ENCODE peak calls at places on chromosome 17, in five cellular contexts. J is lower leg skin, I is adrenal gland, S is right atrium auricular region, X is fibroblast of villous mesenchyme. Y is an unnamed sample.

GRCh38 chr17:41894791-41895331 is 23.9 kb downstream of the ACLY start:
- DNase-seq in J (no peak), I (no peak), S (peak), X (peak), Y (peak)

GRCh38 chr17:10754109-10754508 is 24.3 kb upstream of the TMEM220 start:
- DNase-seq in J (no peak), I (peak), S (no peak), X (peak), Y (no peak)

GRCh38 chr17:65101371-65101770 is 35.8 kb upstream of the RGS9 start:
- DNase-seq in J (no peak), I (no peak), S (no peak), X (no peak), Y (no peak)

GRCh38 chr17:66655861-66656260 is 179.1 kb upstream of the CACNG5 start:
- DNase-seq in J (no peak), I (no peak), S (no peak), X (peak), Y (no peak)

GRCh38 chr17:17141860-17142552 is 64.1 kb downstream of the PLD6 start:
- DNase-seq in J (no peak), I (peak), S (no peak), X (peak), Y (peak)

GRCh38 chr17:9900019-9900594 is 5.0 kb downstream of the RCVRN start:
- DNase-seq in J (no peak), I (no peak), S (no peak), X (peak), Y (no peak)

GRCh38 chr17:15490634-15491261 is 23.3 kb upstream of the CDRT4 start:
- DNase-seq in J (peak), I (peak), S (peak), X (peak), Y (peak)

GRCh38 chr17:1312261-1312870 is 32.9 kb downstream of the TRARG1 start:
- DNase-seq in J (no peak), I (no peak), S (no peak), X (no peak), Y (no peak)

GRCh38 chr17:31582151-31582907 is 190.9 kb downstream of the RAB11FIP4 start:
- DNase-seq in J (peak), I (peak), S (peak), X (peak), Y (no peak)

GRCh38 chr17:82065193-82065637 is 389 bp downstream of the DUS1L start:
- DNase-seq in J (no peak), I (no peak), S (no peak), X (peak), Y (no peak)

GRCh38 chr17:80274871-80275449 is 14.3 kb downstream of the RNF213 start:
- DNase-seq in J (no peak), I (no peak), S (no peak), X (no peak), Y (no peak)

GRCh38 chr17:80279895-80280294 is 19.2 kb downstream of the RNF213 start:
- DNase-seq in J (no peak), I (no peak), S (no peak), X (peak), Y (no peak)

GRCh38 chr17:80281516-80281915 is 20.9 kb downstream of the RNF213 start:
- DNase-seq in J (no peak), I (no peak), S (no peak), X (no peak), Y (no peak)

GRCh38 chr17:80274317-80274716 is 13.7 kb downstream of the RNF213 start:
- DNase-seq in J (no peak), I (no peak), S (no peak), X (no peak), Y (no peak)

DNA sequence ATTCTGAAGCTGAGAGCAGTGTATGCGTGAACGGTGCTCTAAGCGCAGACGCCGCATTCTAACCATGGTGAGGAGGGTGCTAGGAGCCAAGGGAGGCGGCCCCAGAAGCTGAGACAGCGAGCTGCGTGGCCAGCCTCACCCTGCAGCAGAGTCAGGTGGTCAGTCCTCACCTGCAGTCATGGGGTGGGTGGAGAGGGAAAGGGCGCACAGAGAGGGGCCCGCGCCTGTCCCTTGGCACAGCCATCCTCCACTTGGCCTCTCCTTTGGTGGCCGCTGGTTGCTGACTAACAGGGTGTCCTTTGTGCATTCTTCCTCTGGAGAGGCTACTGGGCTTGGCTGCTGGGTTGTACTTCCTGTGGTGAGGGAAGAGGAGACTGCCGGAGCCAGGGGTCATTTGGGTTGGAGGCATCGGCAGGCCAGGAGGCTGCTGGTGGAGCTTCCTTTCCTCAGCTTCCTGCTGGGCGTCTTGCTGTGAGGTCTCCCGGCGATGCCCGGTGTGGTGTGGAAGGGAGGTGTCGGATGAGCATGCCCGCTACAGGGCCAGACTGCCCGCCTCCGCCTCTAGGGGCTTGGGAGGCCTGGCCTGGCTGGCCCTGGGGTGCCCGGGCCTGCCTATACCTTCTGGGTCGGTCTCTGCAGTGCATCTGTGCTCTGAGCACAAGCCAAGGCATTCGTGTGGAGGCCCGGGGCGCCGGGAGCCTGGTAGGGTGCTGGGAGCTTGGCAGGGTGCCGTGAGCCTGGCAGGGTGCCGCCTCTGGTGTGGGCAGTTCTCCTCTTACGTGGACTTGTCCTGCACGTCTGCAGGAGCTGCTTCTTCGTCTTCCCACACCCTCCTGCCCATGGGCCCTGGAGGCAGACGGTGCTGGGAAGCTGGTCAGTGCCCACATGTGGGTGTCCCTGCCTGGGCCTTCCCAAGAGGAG is 17.4 kb downstream of the RNF213 start:
- DNase-seq in J (no peak), I (no peak), S (no peak), X (no peak), Y (no peak)
- H3K4me3 ChIP-seq in J (no peak), I (no peak), S (no peak), X (no peak), Y (no peak)

GRCh38 chr17:78785663-78786057 is 3.6 kb upstream of the CYTH1 start:
- DNase-seq in J (no peak), I (no peak), S (no peak), X (no peak), Y (no peak)
- H3K4me3 ChIP-seq in J (no peak), I (no peak), S (no peak), X (no peak), Y (no peak)

GRCh38 chr17:43918026-43918389 is 10.7 kb upstream of the MPP2 start:
- DNase-seq in J (no peak), I (no peak), S (no peak), X (no peak), Y (no peak)

GRCh38 chr17:43915561-43915960 is 8.2 kb upstream of the MPP2 start:
- DNase-seq in J (no peak), I (no peak), S (no peak), X (no peak), Y (no peak)

GRCh38 chr17:43917348-43918025 is 10.2 kb upstream of the MPP2 start:
- DNase-seq in J (no peak), I (peak), S (no peak), X (peak), Y (no peak)

GRCh38 chr17:43916385-43916784 is 9.0 kb upstream of the MPP2 start:
- DNase-seq in J (no peak), I (no peak), S (no peak), X (no peak), Y (no peak)

DNA sequence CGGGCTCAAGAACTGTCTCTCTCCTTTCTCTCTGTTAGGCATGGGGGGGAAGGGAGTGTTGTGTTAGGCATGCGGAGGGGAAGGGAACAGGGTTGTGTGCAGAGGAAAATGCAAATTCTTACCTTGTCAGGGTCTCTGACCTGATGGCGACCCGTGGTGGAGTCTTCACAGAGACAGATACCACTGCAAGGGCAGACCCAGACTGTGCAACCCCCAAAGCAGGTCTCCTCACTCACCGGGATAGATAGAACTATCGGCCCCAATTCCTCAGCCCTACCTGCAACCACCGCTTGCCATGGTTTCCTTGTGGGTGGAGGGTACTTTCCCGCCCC is 9.6 kb upstream of the MPP2 start:
- DNase-seq in J (no peak), I (no peak), S (no peak), X (no peak), Y (no peak)
- H3K4me3 ChIP-seq in J (no peak), I (no peak), S (peak), X (peak), Y (no peak)

GRCh38 chr17:29594441-29595090 is 1.6 kb downstream of the ANKRD13B start:
- DNase-seq in J (no peak), I (no peak), S (no peak), X (no peak), Y (no peak)
- H3K4me3 ChIP-seq in J (no peak), I (no peak), S (no peak), X (no peak), Y (peak)

GRCh38 chr17:40664582-40665333 is at the start of gene KRT222:
- DNase-seq in J (no peak), I (peak), S (no peak), X (no peak), Y (no peak)
- H3K4me3 ChIP-seq in J (no peak), I (no peak), S (peak), X (no peak), Y (peak)

DNA sequence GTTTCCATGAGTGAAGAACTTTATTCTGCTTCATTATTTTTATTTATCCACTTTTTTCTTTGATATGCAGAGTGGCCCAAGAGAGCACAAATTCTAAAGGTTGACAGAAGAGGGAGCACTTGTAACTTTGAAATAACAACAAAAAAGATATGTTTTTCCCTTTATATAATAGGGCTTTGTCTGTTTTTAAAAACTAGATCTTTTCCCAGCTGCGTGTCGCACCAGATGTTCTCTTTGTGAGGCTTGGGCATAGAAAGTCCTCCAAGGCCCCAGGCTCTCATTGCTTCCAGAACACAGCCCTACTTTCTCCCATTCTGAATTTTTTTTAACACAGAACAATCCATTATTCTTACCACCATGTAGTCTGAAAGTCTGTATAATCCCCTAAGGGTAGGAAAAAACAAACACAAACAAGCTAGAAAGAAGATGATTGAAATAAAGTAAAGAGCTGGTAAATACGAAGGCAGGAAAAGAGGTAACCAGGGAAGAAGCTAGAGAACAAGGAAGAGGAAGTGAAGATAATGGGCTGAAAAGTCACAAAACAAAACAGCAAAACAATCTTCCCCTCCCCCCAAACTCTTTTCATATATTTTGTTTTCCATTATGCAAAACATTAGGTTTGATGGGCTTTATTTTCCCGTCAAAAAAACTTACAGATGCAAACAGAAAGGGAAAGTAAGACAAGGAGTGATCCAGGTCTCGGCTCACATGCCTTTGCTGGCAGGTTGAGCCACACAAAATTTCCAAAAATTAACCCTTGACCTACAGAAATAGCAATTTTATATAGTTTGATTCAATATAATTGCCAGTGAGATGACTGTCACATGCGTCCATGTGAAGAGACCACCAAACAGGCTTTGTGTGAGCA is 160.3 kb downstream of the ABCA8 start:
- DNase-seq in J (no peak), I (peak), S (no peak), X (peak), Y (peak)
- H3K4me3 ChIP-seq in J (no peak), I (no peak), S (no peak), X (no peak), Y (no peak)

DNA sequence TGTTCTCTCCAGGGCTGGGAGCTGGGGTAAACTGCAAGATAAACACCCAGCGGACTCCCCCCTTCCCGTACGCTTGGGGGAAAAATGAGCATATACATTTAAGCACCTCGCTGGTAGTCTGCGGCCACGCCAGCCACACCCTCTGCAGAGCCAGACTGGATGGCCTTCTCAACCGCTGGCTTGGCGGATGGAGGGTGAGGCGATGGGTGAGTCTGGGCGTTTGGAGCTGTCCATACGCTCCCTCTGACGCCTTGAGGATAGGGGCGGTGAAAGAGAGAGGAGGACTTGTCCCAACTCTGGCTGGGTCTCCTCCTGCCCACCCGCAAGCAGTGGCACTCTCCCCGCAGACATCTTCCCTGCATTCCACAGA is 1.0 kb downstream of the ITGA3 start:
- DNase-seq in J (no peak), I (peak), S (peak), X (peak), Y (no peak)
- H3K4me3 ChIP-seq in J (peak), I (peak), S (peak), X (peak), Y (peak)

DNA sequence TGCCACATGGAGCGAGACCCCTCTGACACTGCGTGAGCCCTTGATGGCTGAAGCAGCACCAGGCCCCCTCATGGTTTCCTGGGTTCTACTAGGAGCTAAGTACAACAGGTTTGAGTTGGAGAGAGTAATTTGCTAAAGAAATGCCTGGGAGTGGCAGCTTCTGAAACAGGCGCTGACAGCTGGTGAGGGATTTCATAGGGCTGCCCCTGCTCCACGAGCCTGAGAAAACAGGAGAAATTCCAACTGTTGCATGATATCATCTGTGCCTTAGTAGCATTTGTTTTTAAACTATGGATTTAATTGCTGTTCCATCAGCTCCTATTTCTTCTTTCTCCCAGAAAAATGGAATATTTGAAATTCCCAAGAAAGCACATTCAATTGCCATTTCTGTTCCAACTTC is 78.9 kb upstream of the ANKFN1 start:
- DNase-seq in J (no peak), I (no peak), S (no peak), X (no peak), Y (no peak)
- H3K4me3 ChIP-seq in J (no peak), I (no peak), S (no peak), X (no peak), Y (no peak)

GRCh38 chr17:50944902-50945720 is 79.0 kb upstream of the TOB1 start:
- DNase-seq in J (peak), I (no peak), S (no peak), X (no peak), Y (no peak)
- H3K4me3 ChIP-seq in J (no peak), I (no peak), S (peak), X (no peak), Y (peak)

GRCh38 chr17:35907691-35908090 is 22.9 kb downstream of the RDM1 start:
- DNase-seq in J (no peak), I (no peak), S (no peak), X (peak), Y (no peak)
- H3K4me3 ChIP-seq in J (no peak), I (no peak), S (no peak), X (no peak), Y (no peak)

Y was measured in tibial nerve.